ENCODE peak calls at places on chromosome 13, in five cellular contexts. One of them, this sample, is unnamed.

GRCh38 chr13:53191091-53191490 is 162.5 kb downstream of the OLFM4 start:
- DNase-seq in AG09319: no peak
- DNase-seq in fibroblast of pulmonary artery: peak
- DNase-seq in IMR-90: peak
- DNase-seq in GM12865: no peak
- DNase-seq in this sample: no peak

GRCh38 chr13:23289917-23290357 is 109.2 kb downstream of the SGCG start:
- DNase-seq in IMR-90: peak
- DNase-seq in AG09319: no peak
- DNase-seq in fibroblast of pulmonary artery: peak
- DNase-seq in GM12865: no peak
- DNase-seq in this sample: no peak

GRCh38 chr13:101868585-101869469 is 416.4 kb downstream of the ITGBL1 start:
- DNase-seq in fibroblast of pulmonary artery: no peak
- DNase-seq in IMR-90: no peak
- DNase-seq in AG09319: no peak
- DNase-seq in GM12865: no peak
- DNase-seq in this sample: no peak

GRCh38 chr13:45718063-45718462 is 15.9 kb downstream of the CBY2 start:
- DNase-seq in fibroblast of pulmonary artery: peak
- DNase-seq in IMR-90: peak
- DNase-seq in GM12865: peak
- DNase-seq in AG09319: no peak
- DNase-seq in this sample: peak

GRCh38 chr13:114151031-114151430 is 18.6 kb upstream of the RASA3 start:
- DNase-seq in IMR-90: no peak
- DNase-seq in GM12865: no peak
- DNase-seq in AG09319: no peak
- DNase-seq in fibroblast of pulmonary artery: no peak
- DNase-seq in this sample: no peak

GRCh38 chr13:73598021-73598712 is 536.0 kb downstream of the KLF12 start:
- DNase-seq in GM12865: no peak
- DNase-seq in IMR-90: peak
- DNase-seq in AG09319: no peak
- DNase-seq in fibroblast of pulmonary artery: peak
- DNase-seq in this sample: no peak

GRCh38 chr13:99922631-99923404 is 48.7 kb downstream of the ZIC5 start:
- DNase-seq in GM12865: no peak
- DNase-seq in fibroblast of pulmonary artery: no peak
- DNase-seq in IMR-90: no peak
- DNase-seq in AG09319: no peak
- DNase-seq in this sample: no peak

GRCh38 chr13:24152292-24153214 is 8.0 kb upstream of the SPATA13 start:
- DNase-seq in IMR-90: no peak
- DNase-seq in fibroblast of pulmonary artery: no peak
- DNase-seq in GM12865: no peak
- DNase-seq in AG09319: no peak
- DNase-seq in this sample: no peak

GRCh38 chr13:41802684-41803554 is 158.0 kb downstream of the VWA8 start:
- DNase-seq in IMR-90: peak
- DNase-seq in GM12865: no peak
- DNase-seq in AG09319: no peak
- DNase-seq in fibroblast of pulmonary artery: peak
- DNase-seq in this sample: no peak

GRCh38 chr13:92843549-92843948 is 383.1 kb upstream of the GPC6 start:
- DNase-seq in IMR-90: peak
- DNase-seq in fibroblast of pulmonary artery: peak
- DNase-seq in GM12865: peak
- DNase-seq in AG09319: peak
- DNase-seq in this sample: no peak

GRCh38 chr13:108220042-108220441 is 1.9 kb downstream of the ABHD13 start:
- DNase-seq in AG09319: no peak
- DNase-seq in fibroblast of pulmonary artery: no peak
- DNase-seq in IMR-90: no peak
- DNase-seq in GM12865: peak
- DNase-seq in this sample: no peak

GRCh38 chr13:54592201-54592600 is 1563.6 kb downstream of the OLFM4 start:
- DNase-seq in AG09319: no peak
- DNase-seq in IMR-90: no peak
- DNase-seq in GM12865: no peak
- DNase-seq in fibroblast of pulmonary artery: no peak
- DNase-seq in this sample: no peak
- TF ChIP-seq CTCF in AG09319: no peak
- TF ChIP-seq CTCF in IMR-90: no peak
- TF ChIP-seq CTCF in GM12865: no peak
- TF ChIP-seq CTCF in fibroblast of pulmonary artery: no peak
- TF ChIP-seq CTCF in this sample: no peak

DNA sequence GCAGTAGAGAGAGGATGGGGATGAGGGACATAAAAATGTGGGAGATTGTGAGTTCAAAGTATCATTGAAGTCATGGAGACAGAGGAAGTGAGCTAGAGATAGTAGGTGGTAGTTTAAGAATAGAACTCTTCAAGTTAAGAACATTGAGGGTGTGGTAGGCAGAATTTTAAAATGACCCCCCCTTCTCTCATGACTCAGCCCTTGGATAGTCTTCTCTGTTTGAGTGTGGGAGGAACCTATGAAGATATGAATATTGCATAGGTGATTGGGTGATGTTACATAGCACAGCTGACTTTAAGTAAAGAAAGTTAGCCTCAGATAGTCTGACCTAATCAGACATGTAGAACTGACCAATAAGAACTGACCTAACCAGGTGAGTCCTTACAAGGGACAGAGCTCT is 418.6 kb downstream of the FOXO1 start:
- DNase-seq in GM12865: no peak
- DNase-seq in AG09319: no peak
- DNase-seq in fibroblast of pulmonary artery: peak
- DNase-seq in IMR-90: no peak
- DNase-seq in this sample: no peak
- TF ChIP-seq CTCF in GM12865: no peak
- TF ChIP-seq CTCF in AG09319: no peak
- TF ChIP-seq CTCF in fibroblast of pulmonary artery: no peak
- TF ChIP-seq CTCF in IMR-90: no peak
- TF ChIP-seq CTCF in this sample: no peak

GRCh38 chr13:35830850-35831450 is 300.2 kb downstream of the DCLK1 start:
- DNase-seq in GM12865: no peak
- DNase-seq in IMR-90: no peak
- DNase-seq in AG09319: no peak
- DNase-seq in fibroblast of pulmonary artery: no peak
- DNase-seq in this sample: no peak

GRCh38 chr13:35822666-35823065 is 308.5 kb downstream of the DCLK1 start:
- DNase-seq in AG09319: no peak
- DNase-seq in GM12865: no peak
- DNase-seq in IMR-90: no peak
- DNase-seq in fibroblast of pulmonary artery: no peak
- DNase-seq in this sample: no peak

GRCh38 chr13:35824825-35825224 is 306.4 kb downstream of the DCLK1 start:
- DNase-seq in IMR-90: no peak
- DNase-seq in AG09319: no peak
- DNase-seq in fibroblast of pulmonary artery: no peak
- DNase-seq in GM12865: no peak
- DNase-seq in this sample: no peak

GRCh38 chr13:35824395-35824794 is 306.8 kb downstream of the DCLK1 start:
- DNase-seq in IMR-90: no peak
- DNase-seq in AG09319: no peak
- DNase-seq in GM12865: no peak
- DNase-seq in fibroblast of pulmonary artery: no peak
- DNase-seq in this sample: no peak

DNA sequence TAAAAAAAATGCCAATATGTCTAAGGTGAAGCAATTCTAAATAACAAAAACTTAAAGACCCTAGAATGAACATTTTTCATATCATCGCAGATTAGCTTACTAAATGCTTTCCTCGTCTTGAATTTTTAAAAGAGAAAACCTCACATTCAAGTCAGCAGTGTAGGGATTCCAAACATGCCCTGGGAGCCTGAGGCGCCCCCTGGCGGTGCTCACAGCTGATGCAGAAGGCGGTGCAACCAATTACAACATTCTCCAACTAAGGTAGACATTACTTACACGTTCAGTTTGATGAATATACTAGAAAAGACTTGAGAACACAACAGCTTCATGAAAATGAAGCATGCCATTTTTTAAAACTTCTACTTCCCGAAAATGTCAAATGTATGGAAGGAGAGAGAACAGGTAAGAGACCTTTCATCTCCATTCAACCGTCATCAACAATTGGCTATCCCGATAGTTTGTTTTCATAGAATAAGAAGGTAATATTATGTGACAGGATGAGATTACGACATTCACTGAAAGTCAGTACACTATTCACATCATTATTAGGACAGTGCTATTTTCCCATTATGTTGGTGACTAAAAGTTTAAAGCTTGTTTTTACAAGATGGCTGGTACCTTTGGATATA is 304.4 kb downstream of the DCLK1 start:
- DNase-seq in GM12865: peak
- DNase-seq in IMR-90: no peak
- DNase-seq in fibroblast of pulmonary artery: no peak
- DNase-seq in AG09319: no peak
- DNase-seq in this sample: no peak
- TF ChIP-seq CTCF in GM12865: peak
- TF ChIP-seq CTCF in IMR-90: peak
- TF ChIP-seq CTCF in fibroblast of pulmonary artery: peak
- TF ChIP-seq CTCF in AG09319: peak
- TF ChIP-seq CTCF in this sample: peak

GRCh38 chr13:94390881-94391280 is 88.6 kb downstream of the DCT start:
- DNase-seq in IMR-90: peak
- DNase-seq in GM12865: no peak
- DNase-seq in AG09319: no peak
- DNase-seq in fibroblast of pulmonary artery: peak
- DNase-seq in this sample: no peak

GRCh38 chr13:94400874-94401273 is 78.6 kb downstream of the DCT start:
- DNase-seq in AG09319: no peak
- DNase-seq in IMR-90: no peak
- DNase-seq in GM12865: no peak
- DNase-seq in fibroblast of pulmonary artery: no peak
- DNase-seq in this sample: no peak

DNA sequence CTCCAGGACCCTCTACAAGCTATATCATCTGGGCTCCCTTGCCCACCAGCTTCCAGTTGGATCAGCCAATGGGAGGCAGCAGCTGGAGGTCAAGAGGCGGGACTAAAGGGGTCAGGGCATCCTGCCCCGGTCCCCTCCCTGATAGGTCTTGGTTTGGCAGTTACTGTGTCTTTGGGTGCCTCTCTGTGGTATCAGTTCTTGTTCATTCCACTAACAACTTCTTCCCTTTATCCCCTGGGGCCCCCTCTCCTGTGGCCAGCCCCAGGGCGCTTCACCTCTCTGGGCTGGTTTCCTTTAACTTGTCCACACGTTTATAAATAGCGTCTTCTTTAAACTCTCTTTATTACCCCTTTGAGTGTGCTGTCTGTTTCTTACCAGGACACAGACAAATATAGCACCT is 83.6 kb downstream of the DCT start:
- DNase-seq in fibroblast of pulmonary artery: no peak
- DNase-seq in IMR-90: no peak
- DNase-seq in AG09319: no peak
- DNase-seq in GM12865: no peak
- DNase-seq in this sample: no peak
- TF ChIP-seq CTCF in fibroblast of pulmonary artery: no peak
- TF ChIP-seq CTCF in IMR-90: no peak
- TF ChIP-seq CTCF in AG09319: no peak
- TF ChIP-seq CTCF in GM12865: no peak
- TF ChIP-seq CTCF in this sample: no peak

DNA sequence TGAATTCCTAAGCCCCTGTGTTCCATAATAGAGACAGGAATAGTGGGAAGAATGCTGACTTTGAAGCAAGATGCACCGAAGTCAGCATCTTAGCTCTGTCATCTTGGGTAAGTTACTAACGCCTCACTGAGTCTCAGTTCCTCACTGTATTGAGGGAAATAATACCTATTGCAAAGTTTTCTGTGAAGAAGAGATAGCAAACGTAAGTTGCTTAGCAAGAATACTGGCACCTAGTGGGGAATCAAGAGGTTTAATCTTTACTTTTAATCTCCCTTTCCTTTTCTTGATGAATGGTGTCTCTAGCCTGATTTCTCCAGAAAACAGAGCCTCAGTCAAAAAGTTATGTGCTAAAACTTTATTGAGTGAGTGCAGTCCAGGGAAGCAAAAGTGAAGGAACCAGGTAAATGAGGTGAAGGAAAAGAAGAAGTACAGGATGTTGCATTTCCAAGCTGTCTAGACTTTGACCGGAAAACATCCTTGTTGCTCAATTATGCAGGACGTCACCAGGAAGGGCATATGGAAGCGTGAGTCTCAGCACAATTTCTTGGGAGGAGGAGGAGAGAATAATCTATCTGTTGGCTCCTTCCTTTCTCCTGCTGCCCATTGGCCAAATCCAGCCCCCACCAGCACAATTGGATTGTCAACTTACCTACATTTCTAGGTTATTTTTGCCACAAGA is 210.0 kb downstream of the B3GLCT start:
- DNase-seq in IMR-90: no peak
- DNase-seq in GM12865: no peak
- DNase-seq in AG09319: no peak
- DNase-seq in fibroblast of pulmonary artery: peak
- DNase-seq in this sample: no peak
- TF ChIP-seq CTCF in IMR-90: peak
- TF ChIP-seq CTCF in GM12865: no peak
- TF ChIP-seq CTCF in AG09319: peak
- TF ChIP-seq CTCF in fibroblast of pulmonary artery: peak
- TF ChIP-seq CTCF in this sample: no peak

This sample was measured in GM20000.